ENCODE peak calls at places on chromosome 5, in four cellular contexts. One of them, this sample, is unnamed.

GRCh38 chr5:30650311-30650710 is 543.2 kb upstream of the CDH6 start:
- DNase-seq in GM23248: no peak
- DNase-seq in HCT116: no peak
- DNase-seq in breast epithelium: no peak
- DNase-seq in this sample: no peak

GRCh38 chr5:110458313-110458712 is 268.2 kb downstream of the TMEM232 start:
- DNase-seq in GM23248: no peak
- DNase-seq in HCT116: no peak
- DNase-seq in breast epithelium: no peak
- DNase-seq in this sample: no peak

GRCh38 chr5:43040287-43041098 is at the start of gene ANXA2R:
- DNase-seq in GM23248: peak; percentile 93
- DNase-seq in HCT116: peak; percentile 92
- DNase-seq in breast epithelium: peak; percentile 73
- DNase-seq in this sample: peak; percentile 90

GRCh38 chr5:37774912-37775483 is 64.8 kb downstream of the GDNF start:
- DNase-seq in GM23248: peak; percentile 28
- DNase-seq in HCT116: peak; percentile 36
- DNase-seq in breast epithelium: no peak
- DNase-seq in this sample: no peak

GRCh38 chr5:93899026-93899600 is 157.7 kb upstream of the POU5F2 start:
- DNase-seq in GM23248: peak; percentile 18
- DNase-seq in HCT116: no peak
- DNase-seq in breast epithelium: no peak
- DNase-seq in this sample: no peak

GRCh38 chr5:155546075-155546474 is 532.5 kb downstream of the KIF4B start:
- DNase-seq in GM23248: no peak
- DNase-seq in HCT116: no peak
- DNase-seq in breast epithelium: no peak
- DNase-seq in this sample: no peak

GRCh38 chr5:89110916-89111646 is 228.1 kb upstream of the MEF2C start:
- DNase-seq in GM23248: peak; percentile 49
- DNase-seq in HCT116: no peak
- DNase-seq in breast epithelium: no peak
- DNase-seq in this sample: no peak

GRCh38 chr5:152113401-152113800 is 188.8 kb upstream of the GLRA1 start:
- DNase-seq in GM23248: no peak
- DNase-seq in HCT116: peak; percentile 21
- DNase-seq in breast epithelium: no peak
- DNase-seq in this sample: no peak

GRCh38 chr5:177469061-177469628 is 4.3 kb downstream of the DBN1 start:
- DNase-seq in GM23248: peak; percentile 62
- DNase-seq in HCT116: no peak
- DNase-seq in breast epithelium: no peak
- DNase-seq in this sample: no peak

GRCh38 chr5:80912479-80912878 is 47.7 kb upstream of the RASGRF2 start:
- DNase-seq in GM23248: no peak
- DNase-seq in HCT116: no peak
- DNase-seq in breast epithelium: no peak
- DNase-seq in this sample: no peak

GRCh38 chr5:159851053-159851452 is 65.2 kb upstream of the ADRA1B start:
- DNase-seq in GM23248: peak; percentile 68
- DNase-seq in HCT116: no peak
- DNase-seq in breast epithelium: no peak
- DNase-seq in this sample: no peak

GRCh38 chr5:74040811-74041491 is 415.0 kb downstream of the ARHGEF28 start:
- DNase-seq in GM23248: peak; percentile 30
- DNase-seq in HCT116: no peak
- DNase-seq in breast epithelium: no peak
- DNase-seq in this sample: no peak

GRCh38 chr5:107431998-107432397 is 238.7 kb downstream of the EFNA5 start:
- DNase-seq in GM23248: peak; percentile 58
- DNase-seq in HCT116: no peak
- DNase-seq in breast epithelium: no peak
- DNase-seq in this sample: no peak

GRCh38 chr5:91641730-91642350 is 258.7 kb upstream of the ARRDC3 start:
- DNase-seq in GM23248: peak; percentile 52
- DNase-seq in HCT116: peak; percentile 34
- DNase-seq in breast epithelium: no peak
- DNase-seq in this sample: no peak

GRCh38 chr5:98227489-98227888 is 546.0 kb upstream of the RGMB start:
- DNase-seq in GM23248: no peak
- DNase-seq in HCT116: no peak
- DNase-seq in breast epithelium: no peak
- DNase-seq in this sample: no peak
- H3K9me3 ChIP-seq in GM23248: peaks cover 6% of the 10 kb centered on the region
- H3K9me3 ChIP-seq in HCT116: no peaks in the 10 kb centered on the region
- H3K9me3 ChIP-seq in breast epithelium: peaks cover 15% of the 10 kb centered on the region
- H3K9me3 ChIP-seq in this sample: peaks cover 2% of the 10 kb centered on the region

GRCh38 chr5:158194561-158194961 is 335.6 kb upstream of the CLINT1 start:
- DNase-seq in GM23248: no peak
- DNase-seq in HCT116: no peak
- DNase-seq in breast epithelium: no peak
- DNase-seq in this sample: no peak
- H3K9me3 ChIP-seq in GM23248: peaks cover 7% of the 10 kb centered on the region
- H3K9me3 ChIP-seq in HCT116: no peaks in the 10 kb centered on the region
- H3K9me3 ChIP-seq in breast epithelium: peaks cover 4% of the 10 kb centered on the region
- H3K9me3 ChIP-seq in this sample: no peaks in the 10 kb centered on the region

DNA sequence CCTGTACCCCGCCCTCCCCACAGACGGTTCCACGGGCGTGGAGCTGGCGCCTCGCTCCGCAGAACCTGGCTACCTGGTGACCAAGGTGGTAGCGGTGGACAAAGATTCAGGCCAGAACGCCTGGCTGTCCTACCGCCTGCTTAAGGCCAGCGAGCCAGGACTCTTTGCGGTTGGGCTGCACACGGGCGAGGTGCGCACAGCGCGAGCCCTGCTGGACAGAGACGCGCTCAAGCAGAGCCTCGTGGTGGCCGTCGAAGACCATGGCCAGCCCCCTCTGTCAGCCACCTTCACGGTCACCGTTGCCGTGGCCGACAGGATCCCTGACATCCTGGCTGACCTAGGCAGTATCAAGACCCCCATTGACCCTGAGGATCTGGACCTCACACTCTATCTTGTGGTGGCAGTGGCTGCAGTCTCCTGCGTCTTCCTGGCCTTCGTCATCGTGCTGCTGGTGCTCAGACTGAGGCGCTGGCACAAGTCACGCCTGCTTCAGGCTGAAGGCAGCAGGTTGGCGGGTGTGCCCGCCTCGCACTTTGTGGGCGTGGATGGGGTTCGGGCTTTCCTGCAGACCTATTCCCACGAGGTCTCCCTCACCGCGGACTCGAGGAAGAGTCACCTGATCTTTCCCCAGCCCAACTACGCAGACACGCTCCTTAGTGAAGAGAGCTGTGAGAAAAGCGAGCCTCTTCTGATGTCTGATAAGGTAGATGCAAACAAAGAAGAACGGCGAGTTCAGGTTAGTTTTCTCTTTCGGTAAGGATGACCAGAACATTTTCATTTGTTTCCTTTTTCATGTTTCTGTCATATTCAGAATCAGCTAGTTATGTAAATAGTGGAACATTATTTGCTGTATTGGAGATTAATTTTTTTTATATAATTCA is 2.3 kb downstream of the PCDHGA5 start:
- DNase-seq in GM23248: no peak
- DNase-seq in HCT116: no peak
- DNase-seq in breast epithelium: no peak
- DNase-seq in this sample: no peak
- H3K9me3 ChIP-seq in GM23248: peaks cover 3% of the 10 kb centered on the region
- H3K9me3 ChIP-seq in HCT116: peaks cover 16% of the 10 kb centered on the region
- H3K9me3 ChIP-seq in breast epithelium: peaks cover 81% of the 10 kb centered on the region
- H3K9me3 ChIP-seq in this sample: peaks cover 19% of the 10 kb centered on the region

DNA sequence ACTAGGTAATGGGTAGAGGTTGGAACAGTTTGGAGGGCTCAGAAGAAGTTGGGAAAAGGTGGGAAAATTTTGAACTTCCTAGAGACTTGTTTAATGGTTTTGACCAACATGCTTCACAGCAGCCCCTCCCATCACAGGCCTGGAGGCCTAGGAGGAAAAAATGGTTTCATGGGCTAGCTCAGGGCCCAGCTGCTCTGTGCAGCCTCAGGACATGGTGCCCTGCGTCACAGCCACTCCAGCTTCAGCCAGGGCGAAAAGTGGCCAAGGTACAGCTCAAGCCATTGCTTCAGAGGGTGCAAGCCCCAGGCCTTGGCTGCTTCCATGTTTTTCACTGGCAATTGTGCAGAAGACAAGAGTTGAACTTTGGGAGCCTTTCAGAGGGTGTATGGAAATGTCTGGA is 453.7 kb downstream of the LRRC70 start:
- DNase-seq in GM23248: no peak
- DNase-seq in HCT116: no peak
- DNase-seq in breast epithelium: no peak
- DNase-seq in this sample: no peak
- H3K9me3 ChIP-seq in GM23248: no peaks in the 10 kb centered on the region
- H3K9me3 ChIP-seq in HCT116: peaks cover 32% of the 10 kb centered on the region
- H3K9me3 ChIP-seq in breast epithelium: peaks cover 14% of the 10 kb centered on the region
- H3K9me3 ChIP-seq in this sample: no peaks in the 10 kb centered on the region

GRCh38 chr5:132202711-132203463 is 24.8 kb downstream of the P4HA2 start:
- DNase-seq in GM23248: peak; percentile 10
- DNase-seq in HCT116: no peak
- DNase-seq in breast epithelium: no peak
- DNase-seq in this sample: no peak

GRCh38 chr5:132204330-132204729 is 23.3 kb downstream of the P4HA2 start:
- DNase-seq in GM23248: no peak
- DNase-seq in HCT116: no peak
- DNase-seq in breast epithelium: no peak
- DNase-seq in this sample: no peak

GRCh38 chr5:132203916-132204315 is 23.7 kb downstream of the P4HA2 start:
- DNase-seq in GM23248: no peak
- DNase-seq in HCT116: no peak
- DNase-seq in breast epithelium: no peak
- DNase-seq in this sample: no peak

GRCh38 chr5:132204736-132205135 is 22.9 kb downstream of the P4HA2 start:
- DNase-seq in GM23248: no peak
- DNase-seq in HCT116: no peak
- DNase-seq in breast epithelium: no peak
- DNase-seq in this sample: no peak

GRCh38 chr5:132203464-132203818 is 24.2 kb downstream of the P4HA2 start:
- DNase-seq in GM23248: peak; percentile 86
- DNase-seq in HCT116: no peak
- DNase-seq in breast epithelium: no peak
- DNase-seq in this sample: no peak
- H3K9me3 ChIP-seq in GM23248: no peaks in the 10 kb centered on the region
- H3K9me3 ChIP-seq in HCT116: no peaks in the 10 kb centered on the region
- H3K9me3 ChIP-seq in breast epithelium: no peaks in the 10 kb centered on the region
- H3K9me3 ChIP-seq in this sample: no peaks in the 10 kb centered on the region

DNA sequence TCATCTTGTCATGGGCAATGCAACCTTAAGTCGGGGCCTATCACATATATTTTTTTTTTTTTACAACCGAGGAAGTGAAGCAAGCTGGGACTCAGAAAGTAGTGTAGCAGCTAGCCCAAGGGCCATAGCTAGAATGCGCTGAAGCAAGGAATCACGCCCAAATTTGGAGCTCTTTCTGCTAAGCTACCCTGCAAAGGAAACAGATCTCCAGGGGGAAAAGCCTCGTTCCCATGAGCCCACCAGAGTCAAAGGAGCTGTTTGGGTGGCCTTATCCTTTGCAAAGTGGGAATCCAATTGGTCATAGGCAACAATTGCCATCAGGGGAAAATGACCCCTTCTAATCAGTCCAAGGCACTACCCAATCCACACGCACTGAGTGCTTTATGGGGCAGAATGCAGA is 390.4 kb downstream of the EBF1 start:
- DNase-seq in GM23248: no peak
- DNase-seq in HCT116: no peak
- DNase-seq in breast epithelium: no peak
- DNase-seq in this sample: no peak
- H3K9me3 ChIP-seq in GM23248: no peaks in the 10 kb centered on the region
- H3K9me3 ChIP-seq in HCT116: no peaks in the 10 kb centered on the region
- H3K9me3 ChIP-seq in breast epithelium: peaks cover 9% of the 10 kb centered on the region
- H3K9me3 ChIP-seq in this sample: no peaks in the 10 kb centered on the region

This sample was measured in T-helper 17 cell.